ENCODE peak calls at places on chromosomes 12 and 14, in eight cellular contexts. V is pancreas; G is CD8-positive, alpha-beta memory T cell; C is AG09319; B is M059J; W is EL; Y is HS-27A; E is progenitor cell of endocrine pancreas. F is an unnamed sample.

GRCh38 chr14:50088117-50088515 is 28.3 kb downstream of the VCPKMT start:
- DNase-seq in V (no peak), G (no peak), C (no peak), B (no peak), W (no peak), Y (no peak), E (no peak), F (no peak)

GRCh38 chr12:33267641-33268040 is 172.0 kb downstream of the SYT10 start:
- DNase-seq in V (no peak), G (no peak), C (no peak), B (peak), W (no peak), Y (no peak), E (no peak), F (no peak)

GRCh38 chr12:77679701-77680100 is 151.0 kb upstream of the NAV3 start:
- DNase-seq in V (no peak), G (no peak), C (no peak), B (peak), W (no peak), Y (no peak), E (no peak), F (peak)

GRCh38 chr14:51283402-51283825 is 43.4 kb downstream of the TMX1 start:
- DNase-seq in V (no peak), G (peak), C (peak), B (peak), W (peak), Y (peak), E (no peak), F (peak)

GRCh38 chr12:124732275-124733075 is 131.2 kb downstream of the SCARB1 start:
- DNase-seq in V (no peak), G (no peak), C (no peak), B (no peak), W (no peak), Y (no peak), E (no peak), F (no peak)

GRCh38 chr14:94175403-94176146 is 1.5 kb downstream of the PPP4R4 start:
- DNase-seq in V (no peak), G (no peak), C (no peak), B (no peak), W (no peak), Y (no peak), E (no peak), F (no peak)

GRCh38 chr14:101151226-101151929 is 247.9 kb upstream of the RTL1 start:
- DNase-seq in V (no peak), G (no peak), C (no peak), B (peak), W (no peak), Y (no peak), E (no peak), F (peak)

GRCh38 chr12:57452937-57453509 is 2.1 kb upstream of the INHBE start:
- DNase-seq in V (peak), G (no peak), C (peak), B (peak), W (peak), Y (no peak), E (peak), F (peak)

GRCh38 chr14:78405071-78405856 is 235.1 kb downstream of the NRXN3 start:
- DNase-seq in V (no peak), G (no peak), C (no peak), B (no peak), W (no peak), Y (no peak), E (no peak), F (peak)

GRCh38 chr14:28987516-28987915 is 220.9 kb downstream of the FOXG1 start:
- DNase-seq in V (no peak), G (no peak), C (no peak), B (peak), W (peak), Y (no peak), E (no peak), F (no peak)

GRCh38 chr12:49049566-49050224 is 10.9 kb downstream of the KMT2D start:
- DNase-seq in V (no peak), G (no peak), C (no peak), B (peak), W (peak), Y (no peak), E (no peak), F (peak)

GRCh38 chr14:62126885-62127478 is 364.8 kb downstream of the SNAPC1 start:
- DNase-seq in V (no peak), G (peak), C (peak), B (peak), W (peak), Y (peak), E (no peak), F (peak)

GRCh38 chr12:94203181-94203546 is 54.8 kb downstream of the PLXNC1 start:
- DNase-seq in V (no peak), G (no peak), C (no peak), B (no peak), W (no peak), Y (no peak), E (no peak), F (no peak)

GRCh38 chr12:124517260-124518050 is 50.0 kb downstream of the NCOR2 start:
- DNase-seq in V (peak), G (no peak), C (no peak), B (peak), W (peak), Y (no peak), E (no peak), F (peak)

GRCh38 chr12:131218291-131219172 is 264.8 kb downstream of the ADGRD1 start:
- DNase-seq in V (no peak), G (no peak), C (no peak), B (no peak), W (no peak), Y (no peak), E (no peak), F (no peak)

GRCh38 chr12:49131973-49132461 is 822 bp upstream of the TUBA1B start:
- DNase-seq in V (no peak), G (no peak), C (no peak), B (peak), W (peak), Y (no peak), E (no peak), F (peak)

GRCh38 chr12:104064842-104065441 is 611 bp downstream of the HCFC2 start:
- DNase-seq in V (peak), G (no peak), C (no peak), B (peak), W (peak), Y (no peak), E (no peak), F (no peak)

GRCh38 chr14:61342486-61342885 is 21.1 kb downstream of the PRKCH start:
- DNase-seq in V (no peak), G (peak), C (no peak), B (no peak), W (no peak), Y (no peak), E (no peak), F (no peak)

GRCh38 chr14:23399136-23399535 is 8.9 kb downstream of the MYH6 start:
- DNase-seq in V (no peak), G (no peak), C (no peak), B (no peak), W (no peak), Y (no peak), E (no peak), F (no peak)

GRCh38 chr14:106652494-106652893 is 1126.1 kb downstream of the TMEM121 start:
- DNase-seq in V (no peak), G (no peak), C (no peak), B (no peak), W (no peak), Y (no peak), E (no peak), F (peak)

F was measured in Daoy.